ENCODE peak calls at places on chromosomes 6 and 20, in six cellular contexts. One of them, this sample, is unnamed.

GRCh38 chr6:28380381-28380780 is 19.2 kb downstream of the ZSCAN12 start:
- DNase-seq in pancreas: no peak
- DNase-seq in GM23248: no peak
- DNase-seq in neuronal stem cell: no peak
- DNase-seq in neural progenitor cell: no peak
- DNase-seq in aorta: no peak
- DNase-seq in this sample: no peak

GRCh38 chr6:118709859-118710350 is 58.5 kb upstream of the CEP85L start:
- DNase-seq in pancreas: no peak
- DNase-seq in GM23248: peak; percentile 77
- DNase-seq in neuronal stem cell: no peak
- DNase-seq in neural progenitor cell: no peak
- DNase-seq in aorta: no peak
- DNase-seq in this sample: peak; percentile 50

GRCh38 chr6:106167105-106167814 is 81.1 kb downstream of the PRDM1 start:
- DNase-seq in pancreas: no peak
- DNase-seq in aorta: no peak
- DNase-seq in neural progenitor cell: peak; percentile 68
- DNase-seq in neuronal stem cell: peak; percentile 15
- DNase-seq in GM23248: no peak
- DNase-seq in this sample: no peak

GRCh38 chr6:158205220-158205944 is 37.2 kb downstream of the GTF2H5 start:
- DNase-seq in neural progenitor cell: peak; percentile 66
- DNase-seq in pancreas: peak; percentile 51
- DNase-seq in neuronal stem cell: no peak
- DNase-seq in GM23248: peak; percentile 33
- DNase-seq in aorta: no peak
- DNase-seq in this sample: no peak

GRCh38 chr6:106629103-106629858 is at the start of the genes QRSL1 and RTN4IP1:
- DNase-seq in aorta: peak; percentile 92
- DNase-seq in neuronal stem cell: peak; percentile 93
- DNase-seq in GM23248: peak; percentile 94
- DNase-seq in pancreas: peak; percentile 76
- DNase-seq in neural progenitor cell: peak; percentile 95
- DNase-seq in this sample: peak; percentile 90

GRCh38 chr20:48818481-48818987 is 9.3 kb downstream of the PREX1 start:
- DNase-seq in neuronal stem cell: no peak
- DNase-seq in pancreas: no peak
- DNase-seq in neural progenitor cell: no peak
- DNase-seq in GM23248: no peak
- DNase-seq in aorta: peak; percentile 39
- DNase-seq in this sample: peak; percentile 67

GRCh38 chr20:35327074-35327976 is 35.1 kb upstream of the FAM83C start:
- DNase-seq in neural progenitor cell: no peak
- DNase-seq in pancreas: no peak
- DNase-seq in GM23248: no peak
- DNase-seq in neuronal stem cell: no peak
- DNase-seq in aorta: no peak
- DNase-seq in this sample: no peak

GRCh38 chr6:25172819-25173218 is 106.4 kb upstream of the CARMIL1 start:
- DNase-seq in pancreas: no peak
- DNase-seq in GM23248: peak; percentile 90
- DNase-seq in neural progenitor cell: no peak
- DNase-seq in aorta: no peak
- DNase-seq in neuronal stem cell: no peak
- DNase-seq in this sample: no peak

GRCh38 chr20:33767100-33767499 is 35.3 kb downstream of the ZNF341 start:
- DNase-seq in GM23248: no peak
- DNase-seq in neuronal stem cell: no peak
- DNase-seq in pancreas: no peak
- DNase-seq in aorta: no peak
- DNase-seq in neural progenitor cell: no peak
- DNase-seq in this sample: no peak

GRCh38 chr6:159595173-159595572 is 97.9 kb downstream of the SOD2 start:
- DNase-seq in GM23248: peak; percentile 87
- DNase-seq in neuronal stem cell: no peak
- DNase-seq in pancreas: no peak
- DNase-seq in neural progenitor cell: no peak
- DNase-seq in aorta: no peak
- DNase-seq in this sample: no peak

GRCh38 chr6:45599053-45599452 is 221.3 kb upstream of the SUPT3H start:
- DNase-seq in neuronal stem cell: no peak
- DNase-seq in GM23248: peak; percentile 32
- DNase-seq in aorta: no peak
- DNase-seq in pancreas: no peak
- DNase-seq in neural progenitor cell: no peak
- DNase-seq in this sample: no peak

GRCh38 chr6:98880486-98880885 is 46.1 kb downstream of the POU3F2 start:
- DNase-seq in GM23248: no peak
- DNase-seq in neural progenitor cell: no peak
- DNase-seq in pancreas: no peak
- DNase-seq in neuronal stem cell: no peak
- DNase-seq in aorta: no peak
- DNase-seq in this sample: no peak

GRCh38 chr6:40302856-40303449 is 284.2 kb downstream of the LRFN2 start:
- DNase-seq in pancreas: no peak
- DNase-seq in GM23248: no peak
- DNase-seq in neuronal stem cell: no peak
- DNase-seq in aorta: no peak
- DNase-seq in neural progenitor cell: no peak
- DNase-seq in this sample: no peak

GRCh38 chr20:2822073-2822472 is 5.9 kb downstream of the TMEM239 start:
- DNase-seq in neuronal stem cell: no peak
- DNase-seq in GM23248: peak; percentile 30
- DNase-seq in pancreas: no peak
- DNase-seq in neural progenitor cell: peak; percentile 26
- DNase-seq in aorta: no peak
- DNase-seq in this sample: peak; percentile 74

GRCh38 chr6:149897015-149897697 is 757 bp downstream of the RAET1E start:
- DNase-seq in GM23248: peak; percentile 97
- DNase-seq in neural progenitor cell: no peak
- DNase-seq in pancreas: no peak
- DNase-seq in aorta: peak; percentile 94
- DNase-seq in neuronal stem cell: no peak
- DNase-seq in this sample: no peak

GRCh38 chr6:118860880-118861279 is 33.1 kb upstream of the ASF1A start:
- DNase-seq in neural progenitor cell: no peak
- DNase-seq in neuronal stem cell: no peak
- DNase-seq in GM23248: no peak
- DNase-seq in aorta: no peak
- DNase-seq in pancreas: peak; percentile 48
- DNase-seq in this sample: no peak

GRCh38 chr6:142395768-142396231 is 94.0 kb downstream of the ADGRG6 start:
- DNase-seq in aorta: no peak
- DNase-seq in pancreas: no peak
- DNase-seq in neural progenitor cell: no peak
- DNase-seq in neuronal stem cell: no peak
- DNase-seq in GM23248: no peak
- DNase-seq in this sample: no peak

GRCh38 chr20:25053207-25054132 is 4.5 kb downstream of the ACSS1 start:
- DNase-seq in neuronal stem cell: no peak
- DNase-seq in pancreas: peak; percentile 26
- DNase-seq in neural progenitor cell: no peak
- DNase-seq in GM23248: peak; percentile 64
- DNase-seq in aorta: peak; percentile 85
- DNase-seq in this sample: no peak

GRCh38 chr6:134630468-134631180 is 312.7 kb upstream of the SGK1 start:
- DNase-seq in GM23248: no peak
- DNase-seq in pancreas: no peak
- DNase-seq in neural progenitor cell: no peak
- DNase-seq in neuronal stem cell: no peak
- DNase-seq in aorta: no peak
- DNase-seq in this sample: no peak

GRCh38 chr6:149044394-149044965 is 273.0 kb upstream of the TAB2 start:
- DNase-seq in pancreas: no peak
- DNase-seq in aorta: no peak
- DNase-seq in GM23248: peak; percentile 52
- DNase-seq in neuronal stem cell: no peak
- DNase-seq in neural progenitor cell: no peak
- DNase-seq in this sample: no peak

GRCh38 chr6:3535716-3536435 is 79.0 kb upstream of the SLC22A23 start:
- DNase-seq in neural progenitor cell: no peak
- DNase-seq in GM23248: no peak
- DNase-seq in pancreas: no peak
- DNase-seq in aorta: no peak
- DNase-seq in neuronal stem cell: no peak
- DNase-seq in this sample: no peak

DNA sequence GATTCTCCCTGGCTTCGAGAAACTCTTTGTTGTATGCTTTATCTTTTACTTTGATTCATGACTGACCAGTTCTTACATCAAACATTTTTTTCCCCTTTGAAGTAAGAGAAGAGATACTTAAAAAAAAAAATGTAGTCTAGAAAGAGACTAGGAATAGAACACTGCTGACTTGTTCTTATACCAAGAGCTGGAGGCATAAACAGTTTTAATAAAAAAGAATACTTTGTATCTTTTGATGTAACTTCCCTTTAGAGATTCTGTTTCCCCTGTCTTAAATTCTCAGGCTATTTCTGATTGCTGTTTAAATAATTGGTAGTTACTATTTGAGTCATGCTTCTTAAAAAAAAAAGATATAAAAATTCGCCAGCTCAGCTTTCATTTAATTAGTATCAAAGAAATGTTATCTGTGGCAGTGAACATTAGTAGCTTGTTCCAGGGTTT is 4.8 kb downstream of the ASXL1 start:
- DNase-seq in GM23248: peak; percentile 20
- DNase-seq in neuronal stem cell: no peak
- DNase-seq in neural progenitor cell: no peak
- DNase-seq in aorta: no peak
- DNase-seq in pancreas: no peak
- DNase-seq in this sample: no peak
- H3K4me1 ChIP-seq in GM23248: peaks cover 29% of the 10 kb centered on the region
- H3K4me1 ChIP-seq in neuronal stem cell: peaks cover 19% of the 10 kb centered on the region
- H3K4me1 ChIP-seq in neural progenitor cell: peaks cover 22% of the 10 kb centered on the region
- H3K4me1 ChIP-seq in aorta: no peaks in the 10 kb centered on the region
- H3K4me1 ChIP-seq in pancreas: peaks cover 30% of the 10 kb centered on the region
- H3K4me1 ChIP-seq in this sample: peaks cover 79% of the 10 kb centered on the region

GRCh38 chr6:56744528-56744927 is 101.8 kb upstream of the DST start:
- DNase-seq in pancreas: no peak
- DNase-seq in GM23248: no peak
- DNase-seq in aorta: no peak
- DNase-seq in neural progenitor cell: no peak
- DNase-seq in neuronal stem cell: no peak
- DNase-seq in this sample: no peak

GRCh38 chr6:56742122-56742791 is 99.6 kb upstream of the DST start:
- DNase-seq in neural progenitor cell: no peak
- DNase-seq in neuronal stem cell: no peak
- DNase-seq in GM23248: peak; percentile 66
- DNase-seq in aorta: no peak
- DNase-seq in pancreas: no peak
- DNase-seq in this sample: no peak

GRCh38 chr6:56739836-56740815 is 97.4 kb upstream of the DST start:
- DNase-seq in pancreas: no peak
- DNase-seq in GM23248: no peak
- DNase-seq in neuronal stem cell: no peak
- DNase-seq in aorta: no peak
- DNase-seq in neural progenitor cell: no peak
- DNase-seq in this sample: no peak

GRCh38 chr6:56745081-56745480 is 102.4 kb upstream of the DST start:
- DNase-seq in GM23248: no peak
- DNase-seq in aorta: no peak
- DNase-seq in pancreas: no peak
- DNase-seq in neuronal stem cell: no peak
- DNase-seq in neural progenitor cell: no peak
- DNase-seq in this sample: no peak

DNA sequence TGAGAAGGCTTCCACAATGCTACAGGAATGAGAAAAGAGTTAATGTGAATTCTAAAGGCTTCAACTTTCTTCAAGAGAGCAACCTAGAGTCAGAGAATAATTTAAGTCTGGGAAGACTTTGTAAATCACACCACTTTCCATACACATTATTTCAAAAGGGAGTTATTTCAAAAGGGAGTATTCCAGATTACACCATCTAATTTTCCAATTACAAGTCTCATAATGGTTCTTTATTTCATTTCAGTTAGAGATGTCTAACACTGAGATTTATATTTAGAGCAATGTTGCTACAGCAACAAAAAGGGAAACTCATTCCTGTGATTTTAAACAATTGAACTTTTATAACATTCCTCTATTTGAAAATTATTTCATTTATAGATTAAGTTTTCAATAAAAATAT is 98.8 kb upstream of the DST start:
- DNase-seq in pancreas: no peak
- DNase-seq in GM23248: no peak
- DNase-seq in neuronal stem cell: no peak
- DNase-seq in aorta: no peak
- DNase-seq in neural progenitor cell: no peak
- DNase-seq in this sample: no peak
- H3K4me3 ChIP-seq in pancreas: no peak overlapping the region
- H3K4me3 ChIP-seq in GM23248: peak overlapping the region; percentile 50
- H3K4me3 ChIP-seq in neuronal stem cell: no peak overlapping the region
- H3K4me3 ChIP-seq in aorta: no peak overlapping the region
- H3K4me3 ChIP-seq in neural progenitor cell: no peak overlapping the region
- H3K4me3 ChIP-seq in this sample: no peak overlapping the region

GRCh38 chr20:49824206-49824605 is 11.6 kb downstream of the SLC9A8 start:
- DNase-seq in GM23248: peak; percentile 71
- DNase-seq in pancreas: no peak
- DNase-seq in neuronal stem cell: no peak
- DNase-seq in neural progenitor cell: no peak
- DNase-seq in aorta: no peak
- DNase-seq in this sample: no peak

GRCh38 chr20:49823152-49823847 is 10.7 kb downstream of the SLC9A8 start:
- DNase-seq in neural progenitor cell: no peak
- DNase-seq in neuronal stem cell: no peak
- DNase-seq in pancreas: no peak
- DNase-seq in aorta: no peak
- DNase-seq in GM23248: no peak
- DNase-seq in this sample: no peak

GRCh38 chr20:49821850-49822249 is 9.2 kb downstream of the SLC9A8 start:
- DNase-seq in pancreas: no peak
- DNase-seq in GM23248: peak; percentile 75
- DNase-seq in aorta: no peak
- DNase-seq in neuronal stem cell: no peak
- DNase-seq in neural progenitor cell: no peak
- DNase-seq in this sample: no peak

GRCh38 chr20:49821381-49821780 is 8.8 kb downstream of the SLC9A8 start:
- DNase-seq in aorta: no peak
- DNase-seq in pancreas: no peak
- DNase-seq in neural progenitor cell: no peak
- DNase-seq in GM23248: no peak
- DNase-seq in neuronal stem cell: no peak
- DNase-seq in this sample: no peak

GRCh38 chr20:49825521-49826033 is 12.9 kb downstream of the SLC9A8 start:
- DNase-seq in neuronal stem cell: no peak
- DNase-seq in GM23248: no peak
- DNase-seq in pancreas: no peak
- DNase-seq in neural progenitor cell: no peak
- DNase-seq in aorta: no peak
- DNase-seq in this sample: no peak
- H3K36me3 ChIP-seq in neuronal stem cell: peaks cover 6% of the 10 kb centered on the region
- H3K36me3 ChIP-seq in GM23248: no peaks in the 10 kb centered on the region
- H3K36me3 ChIP-seq in pancreas: peaks cover 15% of the 10 kb centered on the region
- H3K36me3 ChIP-seq in neural progenitor cell: no peaks in the 10 kb centered on the region
- H3K36me3 ChIP-seq in aorta: peaks cover 3% of the 10 kb centered on the region
- H3K36me3 ChIP-seq in this sample: peaks cover 6% of the 10 kb centered on the region

DNA sequence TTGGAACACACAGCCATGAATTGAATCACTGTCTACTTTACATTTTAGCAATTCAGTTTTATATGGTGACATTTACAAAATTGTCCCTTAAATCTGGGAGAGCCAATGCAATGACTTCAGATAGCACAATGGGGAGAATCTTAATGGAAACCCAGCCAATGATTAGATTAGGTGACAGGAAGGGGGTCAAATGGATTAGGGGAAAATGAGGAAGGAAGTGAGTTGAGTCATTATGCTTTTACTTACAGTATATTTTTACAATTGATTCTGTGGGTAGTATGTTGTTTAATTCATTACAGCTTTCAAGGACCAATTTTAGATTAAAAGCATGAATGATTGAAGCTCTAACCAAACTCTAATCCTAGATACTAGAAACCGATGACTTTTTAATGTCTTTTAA is 229.8 kb downstream of the SOX4 start:
- DNase-seq in neuronal stem cell: no peak
- DNase-seq in neural progenitor cell: no peak
- DNase-seq in pancreas: no peak
- DNase-seq in aorta: no peak
- DNase-seq in GM23248: no peak
- DNase-seq in this sample: no peak
- H3K4me1 ChIP-seq in neuronal stem cell: peaks cover 15% of the 10 kb centered on the region
- H3K4me1 ChIP-seq in neural progenitor cell: peaks cover 25% of the 10 kb centered on the region
- H3K4me1 ChIP-seq in pancreas: no peaks in the 10 kb centered on the region
- H3K4me1 ChIP-seq in aorta: no peaks in the 10 kb centered on the region
- H3K4me1 ChIP-seq in GM23248: no peaks in the 10 kb centered on the region
- H3K4me1 ChIP-seq in this sample: no peaks in the 10 kb centered on the region

This sample was measured in CD8-positive, alpha-beta memory T cell.